ENCODE peak calls at places on chromosomes 13 and 19, in seven cellular contexts. V, U, N, P, Z, I and O are unnamed samples.

GRCh38 chr19:39737351-39737750 is 478 bp downstream of the CLC start:
- DNase-seq in P (no peak), N (no peak), V (no peak), Z (no peak), U (no peak), I (no peak), O (no peak)

GRCh38 chr13:77861716-77862115 is 56.9 kb downstream of the EDNRB start:
- DNase-seq in P (no peak), Z (no peak), U (no peak), N (no peak), V (no peak), I (no peak), O (no peak)

GRCh38 chr19:41795031-41795461 is 1.3 kb upstream of the CEACAM3 start:
- DNase-seq in U (peak), Z (peak), P (peak), I (no peak), N (no peak), V (peak), O (peak)

GRCh38 chr19:1862424-1863307 is 713 bp downstream of the KLF16 start:
- DNase-seq in Z (peak), U (peak), V (no peak), I (no peak), N (no peak), P (peak), O (peak)

GRCh38 chr13:95931300-95932025 is 121.7 kb downstream of the UGGT2 start:
- DNase-seq in V (no peak), Z (no peak), I (no peak), P (no peak), N (no peak), U (no peak), O (no peak)

GRCh38 chr13:38264363-38265134 is 85.1 kb upstream of the UFM1 start:
- DNase-seq in P (peak), I (no peak), Z (no peak), V (no peak), N (no peak), U (no peak), O (no peak)

GRCh38 chr13:74586839-74587238 is 452.6 kb upstream of the KLF12 start:
- DNase-seq in N (no peak), Z (no peak), P (no peak), U (no peak), V (no peak), I (no peak), O (no peak)

GRCh38 chr13:100323937-100324336 is 235.0 kb downstream of the PCCA start:
- DNase-seq in P (no peak), V (no peak), Z (no peak), N (no peak), U (no peak), I (no peak), O (no peak)

GRCh38 chr19:1284293-1284978 is 1.2 kb upstream of the EFNA2 start:
- DNase-seq in I (no peak), V (no peak), N (no peak), U (no peak), P (no peak), Z (peak), O (no peak)

GRCh38 chr13:33537691-33538090 is 252.1 kb upstream of the STARD13 start:
- DNase-seq in V (no peak), N (peak), I (no peak), Z (no peak), P (no peak), U (no peak), O (no peak)

GRCh38 chr19:12969292-12969988 is at the start of gene DAND5:
- DNase-seq in N (peak), U (no peak), I (no peak), V (no peak), Z (no peak), P (no peak), O (no peak)

GRCh38 chr19:46603195-46603637 is 2.1 kb downstream of the CALM3 start:
- DNase-seq in V (no peak), P (peak), I (no peak), Z (peak), N (no peak), U (no peak), O (no peak)

GRCh38 chr13:109790951-109791605 is 4.7 kb upstream of the IRS2 start:
- DNase-seq in Z (peak), V (peak), U (no peak), N (peak), P (peak), I (no peak), O (peak)

GRCh38 chr19:10643166-10643967 is 10.8 kb upstream of the ILF3 start:
- DNase-seq in U (no peak), Z (no peak), I (no peak), N (no peak), V (no peak), P (no peak), O (no peak)

GRCh38 chr13:82129281-82129680 is 1753.0 kb downstream of the SLITRK1 start:
- DNase-seq in P (no peak), V (no peak), I (no peak), U (no peak), Z (no peak), N (no peak), O (no peak)

GRCh38 chr19:1302534-1303239 is 17.0 kb downstream of the EFNA2 start:
- DNase-seq in P (no peak), V (no peak), I (no peak), N (no peak), Z (no peak), U (no peak), O (no peak)

GRCh38 chr19:53467503-53468262 is at the start of gene ZNF813:
- DNase-seq in N (peak), I (peak), Z (no peak), V (peak), U (peak), P (peak), O (peak)

GRCh38 chr19:2775556-2776430 is 7.3 kb downstream of the SGTA start:
- DNase-seq in P (peak), N (no peak), U (peak), V (peak), I (no peak), Z (no peak), O (no peak)

GRCh38 chr19:35348909-35349611 is 1.4 kb downstream of the FFAR1 start:
- DNase-seq in I (no peak), P (no peak), V (no peak), U (no peak), N (no peak), Z (no peak), O (no peak)

GRCh38 chr13:40813662-40814454 is 24.4 kb downstream of the SLC25A15 start:
- DNase-seq in U (no peak), P (peak), Z (no peak), V (peak), I (no peak), N (no peak), O (no peak)

GRCh38 chr19:49833594-49833993 is 15.5 kb downstream of the MED25 start:
- DNase-seq in U (no peak), V (no peak), P (no peak), N (no peak), I (no peak), Z (no peak), O (no peak)

GRCh38 chr19:12773571-12773970 is 1.8 kb downstream of the HOOK2 start:
- DNase-seq in Z (no peak), P (peak), U (no peak), N (peak), I (no peak), V (peak), O (no peak)

GRCh38 chr13:33051632-33052031 is 35.4 kb downstream of the KL start:
- DNase-seq in P (no peak), N (no peak), V (no peak), U (no peak), Z (no peak), I (no peak), O (no peak)

GRCh38 chr19:11286312-11286974 is 9.5 kb upstream of the TSPAN16 start:
- DNase-seq in N (peak), I (no peak), U (no peak), P (no peak), V (no peak), Z (no peak), O (no peak)

GRCh38 chr19:35460608-35461007 is 12.6 kb downstream of the FFAR2 start:
- DNase-seq in V (peak), Z (no peak), P (no peak), U (no peak), N (no peak), I (no peak), O (no peak)

GRCh38 chr19:17902701-17903100 is 30.1 kb upstream of the CCDC124 start:
- DNase-seq in P (no peak), I (peak), N (peak), U (no peak), Z (no peak), V (peak), O (no peak)

GRCh38 chr19:19538077-19538764 is at the start of gene CILP2:
- DNase-seq in U (no peak), P (no peak), I (no peak), N (no peak), V (no peak), Z (no peak), O (no peak)

GRCh38 chr19:29299416-29300380 is 86.7 kb upstream of the UQCRFS1 start:
- DNase-seq in P (no peak), Z (no peak), I (no peak), N (no peak), U (no peak), V (no peak), O (no peak)

GRCh38 chr19:15253076-15253475 is 20.8 kb upstream of the EPHX3 start:
- DNase-seq in Z (no peak), N (no peak), I (no peak), V (no peak), U (no peak), P (no peak), O (no peak)

GRCh38 chr19:49638360-49638759 is 1.6 kb downstream of the RRAS start:
- DNase-seq in N (no peak), V (no peak), U (no peak), I (no peak), Z (no peak), P (no peak), O (no peak)

GRCh38 chr13:22432690-22433089 is 748.1 kb upstream of the SGCG start:
- DNase-seq in Z (no peak), U (no peak), N (no peak), I (no peak), V (no peak), P (no peak), O (no peak)

GRCh38 chr19:6587998-6588507 is 2.9 kb downstream of the CD70 start:
- DNase-seq in Z (no peak), N (no peak), P (no peak), U (no peak), V (no peak), I (no peak), O (no peak)